ENCODE peak calls at places on chromosomes 6 and 20, in six cellular contexts. O is LNCaP clone FGC, I is GM12864, A is cardiac fibroblast, L is neural progenitor cell, Z is PC-3. S is an unnamed sample.

GRCh38 chr20:40506567-40506966 is 182.5 kb downstream of the MAFB start:
- DNase-seq in O (no peak), I (no peak), A (peak), L (no peak), Z (peak), S (peak)

GRCh38 chr20:44326391-44327159 is 10.3 kb upstream of the R3HDML start:
- DNase-seq in O (no peak), I (no peak), A (no peak), L (peak), Z (no peak), S (no peak)

GRCh38 chr6:135675862-135676261 is 175.6 kb upstream of the PDE7B start:
- DNase-seq in O (no peak), I (peak), A (peak), L (peak), Z (peak), S (peak)

GRCh38 chr6:160417135-160417534 is 69.0 kb downstream of the SLC22A3 start:
- DNase-seq in O (no peak), I (no peak), A (no peak), L (no peak), Z (no peak), S (no peak)

GRCh38 chr6:118967239-118967638 is 32.3 kb upstream of the MCM9 start:
- DNase-seq in O (no peak), I (no peak), A (no peak), L (no peak), Z (no peak), S (no peak)

GRCh38 chr6:111573892-111574800 is 31.5 kb downstream of the TRAF3IP2 start:
- DNase-seq in O (no peak), I (no peak), A (peak), L (no peak), Z (peak), S (peak)

GRCh38 chr20:13749811-13750210 is 34.9 kb downstream of the ESF1 start:
- DNase-seq in O (no peak), I (no peak), A (no peak), L (no peak), Z (no peak), S (no peak)

GRCh38 chr6:1670711-1671462 is 61.2 kb downstream of the FOXC1 start:
- DNase-seq in O (no peak), I (peak), A (peak), L (peak), Z (no peak), S (peak)

GRCh38 chr20:53631909-53632662 is 38.4 kb upstream of the ZNF217 start:
- DNase-seq in O (no peak), I (no peak), A (no peak), L (no peak), Z (no peak), S (no peak)

GRCh38 chr6:169452117-169452868 is 198.6 kb upstream of the THBS2 start:
- DNase-seq in O (peak), I (no peak), A (peak), L (no peak), Z (no peak), S (peak)

GRCh38 chr6:170529839-170530520 is 23.1 kb downstream of the PSMB1 start:
- DNase-seq in O (peak), I (no peak), A (peak), L (peak), Z (peak), S (peak)

GRCh38 chr6:152356659-152357058 is 280.5 kb downstream of the SYNE1 start:
- DNase-seq in O (peak), I (no peak), A (peak), L (peak), Z (peak), S (peak)

GRCh38 chr6:4274382-4275082 is 139.2 kb upstream of the ECI2 start:
- DNase-seq in O (no peak), I (no peak), A (no peak), L (no peak), Z (no peak), S (peak)

GRCh38 chr6:116396451-116396850 is 25.7 kb downstream of the DSE start:
- DNase-seq in O (no peak), I (no peak), A (no peak), L (no peak), Z (no peak), S (no peak)

GRCh38 chr6:116395647-116396046 is 24.9 kb downstream of the DSE start:
- DNase-seq in O (no peak), I (no peak), A (no peak), L (no peak), Z (no peak), S (no peak)

GRCh38 chr6:116390571-116390970 is 19.8 kb downstream of the DSE start:
- DNase-seq in O (no peak), I (no peak), A (no peak), L (no peak), Z (no peak), S (no peak)

GRCh38 chr6:116392158-116393032 is 21.6 kb downstream of the DSE start:
- DNase-seq in O (no peak), I (no peak), A (peak), L (no peak), Z (peak), S (peak)

GRCh38 chr6:116393430-116393829 is 22.7 kb downstream of the DSE start:
- DNase-seq in O (no peak), I (no peak), A (peak), L (no peak), Z (no peak), S (no peak)
- TF ChIP-seq CTCF in O (peak), I (peak), A (peak), L (no peak), Z (no peak), S (no peak)

DNA sequence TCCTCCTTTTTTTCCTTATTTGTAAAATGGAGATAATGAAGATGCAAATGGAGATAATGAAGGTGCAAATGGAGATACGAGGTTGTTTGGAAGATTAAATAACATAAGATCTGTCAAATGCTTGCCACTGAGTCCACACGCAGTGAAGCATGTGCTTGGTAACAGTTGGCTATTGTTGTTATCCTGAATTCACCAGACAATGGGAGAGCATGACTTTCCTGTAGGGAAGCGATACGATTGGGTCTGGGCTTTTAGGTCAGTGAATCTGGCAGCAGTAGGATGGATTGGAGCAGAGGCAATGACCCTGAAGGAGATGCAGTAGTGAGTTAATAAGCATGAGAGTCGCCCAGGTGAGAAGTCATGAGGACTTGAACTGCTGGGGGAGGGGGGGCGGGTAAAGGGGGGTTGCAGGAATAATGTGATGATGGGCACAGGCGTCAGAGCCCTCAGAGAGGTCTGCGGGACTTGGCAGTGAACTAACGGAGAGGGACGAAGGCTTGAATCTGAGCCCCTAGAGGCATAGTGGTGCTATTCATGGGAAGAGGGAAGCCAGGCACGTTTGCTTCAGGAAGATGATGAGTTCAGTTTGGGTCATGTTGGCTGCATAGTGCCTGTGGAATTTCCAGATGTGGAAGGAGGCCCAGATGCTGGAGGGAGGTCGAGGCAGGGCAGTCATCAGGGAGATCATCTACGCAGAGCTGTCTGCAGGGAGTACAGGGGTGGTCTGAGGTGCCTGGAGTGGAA is 55.4 kb downstream of the ZDHHC14 start:
- DNase-seq in O (no peak), I (no peak), A (no peak), L (no peak), Z (no peak), S (no peak)
- H3K4me3 ChIP-seq in O (no peak), I (no peak), A (no peak), L (no peak), Z (no peak), S (no peak)

DNA sequence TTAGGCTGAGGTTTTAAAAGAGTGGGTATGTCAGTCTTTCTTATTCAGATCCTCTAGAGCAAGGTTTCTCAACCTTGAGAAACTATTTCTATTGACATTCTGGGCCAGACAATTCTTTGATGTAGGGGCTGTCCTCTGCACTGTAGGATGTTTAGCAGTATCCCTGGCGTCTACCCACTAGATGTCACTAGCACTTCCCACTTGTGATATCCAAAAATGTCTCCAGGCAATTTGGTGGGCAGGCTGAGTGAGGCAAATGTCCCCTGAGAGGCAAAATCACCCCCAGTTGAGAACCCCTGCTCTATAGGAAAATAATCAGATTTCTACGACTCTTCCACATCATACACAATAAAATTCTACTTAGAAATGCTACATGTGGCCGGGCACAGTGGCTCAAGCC is 7.7 kb upstream of the ZKSCAN8 start:
- DNase-seq in O (no peak), I (no peak), A (peak), L (peak), Z (peak), S (peak)
- TF ChIP-seq CTCF in O (peak), I (peak), A (peak), L (peak), Z (peak), S (peak)

GRCh38 chr6:143451531-143451930 is 926 bp downstream of the PEX3 start:
- DNase-seq in O (no peak), I (no peak), A (peak), L (no peak), Z (no peak), S (peak)

GRCh38 chr6:143443096-143443495 is 7.4 kb downstream of the ADAT2 start:
- DNase-seq in O (no peak), I (no peak), A (no peak), L (no peak), Z (no peak), S (no peak)

GRCh38 chr6:143450453-143451362 is at the start of the genes ADAT2 and PEX3:
- DNase-seq in O (peak), I (peak), A (peak), L (peak), Z (peak), S (peak)

GRCh38 chr6:143449731-143450452 is 603 bp downstream of the ADAT2 start:
- DNase-seq in O (no peak), I (peak), A (peak), L (peak), Z (peak), S (peak)

GRCh38 chr6:143449082-143449481 is 1.4 kb downstream of the ADAT2 start:
- DNase-seq in O (no peak), I (no peak), A (no peak), L (no peak), Z (no peak), S (no peak)
- H3K4me3 ChIP-seq in O (peak), I (peak), A (no peak), L (peak), Z (peak), S (peak)

DNA sequence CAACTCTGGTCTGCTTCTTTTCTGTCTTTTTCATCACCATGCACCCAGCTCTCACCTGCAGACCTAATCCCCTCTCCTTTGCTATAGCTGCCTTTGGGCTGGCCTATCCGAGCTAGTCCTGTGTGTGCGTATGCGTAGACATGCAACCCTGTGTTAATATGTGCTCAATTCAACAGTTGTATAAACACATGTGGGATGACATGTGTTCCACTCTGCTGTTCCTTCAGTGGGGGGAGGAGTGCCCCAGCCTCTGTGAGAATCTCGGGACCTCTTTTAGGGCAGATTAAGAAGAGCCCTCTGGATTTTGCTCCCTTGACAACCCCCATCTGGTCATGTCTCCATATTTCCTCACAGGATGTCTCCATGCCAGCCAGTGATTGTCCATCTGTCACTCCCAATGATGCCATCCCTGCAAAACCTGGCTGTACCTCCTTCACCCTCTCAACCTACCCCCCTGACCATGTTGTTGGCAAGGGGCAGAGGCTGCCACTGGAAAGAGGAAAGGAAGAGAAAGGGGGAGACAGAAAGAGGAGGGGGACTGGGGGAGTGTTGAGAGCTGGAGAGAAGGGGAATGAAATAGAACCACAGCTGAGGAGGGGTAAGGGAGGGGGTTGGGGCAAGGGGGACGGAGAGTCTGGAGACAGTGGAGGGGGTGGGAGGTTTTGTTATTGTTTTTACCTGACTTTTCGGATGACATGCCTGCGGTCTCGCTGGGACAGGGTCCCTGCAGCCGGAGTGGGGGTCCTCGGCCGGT is 431 bp downstream of the PRRT1 start:
- DNase-seq in O (no peak), I (no peak), A (no peak), L (no peak), Z (no peak), S (no peak)
- TF ChIP-seq CTCF in O (no peak), I (no peak), A (no peak), L (no peak), Z (no peak), S (no peak)

GRCh38 chr20:48359692-48360337 is 468.0 kb downstream of the PREX1 start:
- DNase-seq in O (no peak), I (peak), A (no peak), L (no peak), Z (no peak), S (no peak)
- H3K4me3 ChIP-seq in O (no peak), I (peak), A (no peak), L (no peak), Z (no peak), S (no peak)